ENCODE peak calls at places on chromosomes 3 and 15, in six cellular contexts. One of them, this sample, is unnamed.

GRCh38 chr15:101458908-101459578 is 30.5 kb downstream of the PCSK6 start:
- DNase-seq in MM.1S: no peak
- DNase-seq in OCI-LY7: no peak
- DNase-seq in choroid plexus epithelial cell: no peak
- DNase-seq in endothelial cell: peak; percentile 13
- DNase-seq in Calu3: no peak
- DNase-seq in this sample: no peak

GRCh38 chr15:45594322-45594721 is 7.1 kb downstream of the BLOC1S6 start:
- DNase-seq in MM.1S: no peak
- DNase-seq in OCI-LY7: no peak
- DNase-seq in choroid plexus epithelial cell: peak; percentile 19
- DNase-seq in endothelial cell: no peak
- DNase-seq in Calu3: no peak
- DNase-seq in this sample: no peak

GRCh38 chr15:59595434-59595915 is 16.1 kb upstream of the GCNT3 start:
- DNase-seq in MM.1S: no peak
- DNase-seq in OCI-LY7: no peak
- DNase-seq in choroid plexus epithelial cell: no peak
- DNase-seq in endothelial cell: no peak
- DNase-seq in Calu3: peak; percentile 74
- DNase-seq in this sample: no peak

GRCh38 chr15:44130778-44131177 is 64.3 kb downstream of the FRMD5 start:
- DNase-seq in MM.1S: peak; percentile 12
- DNase-seq in OCI-LY7: no peak
- DNase-seq in choroid plexus epithelial cell: no peak
- DNase-seq in endothelial cell: no peak
- DNase-seq in Calu3: no peak
- DNase-seq in this sample: no peak

GRCh38 chr3:108489776-108490175 is 20.6 kb downstream of the MYH15 start:
- DNase-seq in MM.1S: peak; percentile 42
- DNase-seq in OCI-LY7: peak; percentile 51
- DNase-seq in choroid plexus epithelial cell: peak; percentile 78
- DNase-seq in endothelial cell: peak; percentile 40
- DNase-seq in Calu3: peak; percentile 18
- DNase-seq in this sample: peak; percentile 38

GRCh38 chr15:79003301-79003700 is 58.5 kb upstream of the CTSH start:
- DNase-seq in MM.1S: no peak
- DNase-seq in OCI-LY7: no peak
- DNase-seq in choroid plexus epithelial cell: peak; percentile 31
- DNase-seq in endothelial cell: no peak
- DNase-seq in Calu3: no peak
- DNase-seq in this sample: no peak

GRCh38 chr3:54536450-54536849 is 391.4 kb downstream of the LRTM1 start:
- DNase-seq in MM.1S: no peak
- DNase-seq in OCI-LY7: no peak
- DNase-seq in choroid plexus epithelial cell: no peak
- DNase-seq in endothelial cell: no peak
- DNase-seq in Calu3: no peak
- DNase-seq in this sample: no peak

GRCh38 chr3:33798113-33798417 is 365 bp upstream of the PDCD6IP start:
- DNase-seq in MM.1S: no peak
- DNase-seq in OCI-LY7: no peak
- DNase-seq in choroid plexus epithelial cell: no peak
- DNase-seq in endothelial cell: no peak
- DNase-seq in Calu3: no peak
- DNase-seq in this sample: no peak

GRCh38 chr15:76994001-76994400 is 925 bp upstream of the PSTPIP1 start:
- DNase-seq in MM.1S: no peak
- DNase-seq in OCI-LY7: no peak
- DNase-seq in choroid plexus epithelial cell: no peak
- DNase-seq in endothelial cell: no peak
- DNase-seq in Calu3: peak; percentile 55
- DNase-seq in this sample: no peak

GRCh38 chr3:38476157-38476756 is 19.9 kb upstream of the EXOG start:
- DNase-seq in MM.1S: no peak
- DNase-seq in OCI-LY7: no peak
- DNase-seq in choroid plexus epithelial cell: no peak
- DNase-seq in endothelial cell: no peak
- DNase-seq in Calu3: no peak
- DNase-seq in this sample: no peak

GRCh38 chr15:67067930-67068542 is 2.6 kb downstream of the SMAD3 start:
- DNase-seq in MM.1S: peak; percentile 50
- DNase-seq in OCI-LY7: no peak
- DNase-seq in choroid plexus epithelial cell: peak; percentile 76
- DNase-seq in endothelial cell: no peak
- DNase-seq in Calu3: no peak
- DNase-seq in this sample: peak; percentile 42

GRCh38 chr3:33211444-33211843 is 7.2 kb downstream of the SUSD5 start:
- DNase-seq in MM.1S: no peak
- DNase-seq in OCI-LY7: no peak
- DNase-seq in choroid plexus epithelial cell: peak; percentile 89
- DNase-seq in endothelial cell: no peak
- DNase-seq in Calu3: peak; percentile 7
- DNase-seq in this sample: no peak

GRCh38 chr3:125401402-125401801 is 26.3 kb upstream of the ZNF148 start:
- DNase-seq in MM.1S: no peak
- DNase-seq in OCI-LY7: no peak
- DNase-seq in choroid plexus epithelial cell: peak; percentile 41
- DNase-seq in endothelial cell: no peak
- DNase-seq in Calu3: no peak
- DNase-seq in this sample: no peak

GRCh38 chr3:14172480-14172879 is 5.9 kb downstream of the XPC start:
- DNase-seq in MM.1S: no peak
- DNase-seq in OCI-LY7: no peak
- DNase-seq in choroid plexus epithelial cell: no peak
- DNase-seq in endothelial cell: no peak
- DNase-seq in Calu3: no peak
- DNase-seq in this sample: no peak

GRCh38 chr15:90836296-90836871 is 32.0 kb upstream of the FURIN start:
- DNase-seq in MM.1S: no peak
- DNase-seq in OCI-LY7: no peak
- DNase-seq in choroid plexus epithelial cell: peak; percentile 67
- DNase-seq in endothelial cell: no peak
- DNase-seq in Calu3: no peak
- DNase-seq in this sample: no peak

GRCh38 chr3:64666171-64666581 is 21.6 kb downstream of the ADAMTS9 start:
- DNase-seq in MM.1S: no peak
- DNase-seq in OCI-LY7: no peak
- DNase-seq in choroid plexus epithelial cell: peak; percentile 60
- DNase-seq in endothelial cell: no peak
- DNase-seq in Calu3: peak; percentile 67
- DNase-seq in this sample: no peak

DNA sequence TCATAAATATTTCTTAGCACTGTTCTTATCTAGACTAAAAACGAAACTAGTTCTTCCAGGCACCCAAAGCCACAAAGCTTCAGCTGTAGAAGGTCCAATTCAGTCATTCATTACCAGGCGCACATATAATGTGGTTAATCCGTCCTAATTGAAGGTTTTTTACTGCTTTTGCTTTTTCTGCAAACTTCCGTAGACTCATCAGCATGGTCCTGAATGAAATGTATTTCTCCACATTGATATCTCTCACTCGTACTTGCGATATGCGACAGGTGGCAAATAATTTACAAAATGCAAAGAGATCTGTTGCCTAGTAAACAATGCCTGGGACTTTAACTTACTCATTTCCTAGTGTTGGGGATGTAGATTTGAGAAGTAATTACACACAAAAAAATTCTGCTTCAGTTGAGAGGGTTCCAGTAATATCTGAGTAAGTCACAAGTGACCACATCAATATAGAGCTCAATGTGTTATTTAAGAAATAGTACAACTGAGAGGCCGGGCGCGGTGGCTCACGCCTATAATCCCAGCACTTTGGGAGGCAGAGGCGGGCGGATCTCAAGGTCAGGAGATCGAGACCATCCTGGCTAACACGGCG is 75.0 kb upstream of the MBNL1 start:
- DNase-seq in MM.1S: peak; percentile 78
- DNase-seq in OCI-LY7: peak; percentile 32
- DNase-seq in choroid plexus epithelial cell: no peak
- DNase-seq in endothelial cell: no peak
- DNase-seq in Calu3: peak; percentile 9
- DNase-seq in this sample: no peak
- TF ChIP-seq CTCF in MM.1S: no peak
- TF ChIP-seq CTCF in OCI-LY7: no peak
- TF ChIP-seq CTCF in choroid plexus epithelial cell: no peak
- TF ChIP-seq CTCF in endothelial cell: no peak
- TF ChIP-seq CTCF in Calu3: no peak
- TF ChIP-seq CTCF in this sample: no peak

GRCh38 chr3:171615281-171615680 is 155.1 kb upstream of the TNIK start:
- DNase-seq in MM.1S: no peak
- DNase-seq in OCI-LY7: no peak
- DNase-seq in choroid plexus epithelial cell: no peak
- DNase-seq in endothelial cell: no peak
- DNase-seq in Calu3: no peak
- DNase-seq in this sample: no peak

GRCh38 chr3:171616798-171617197 is 156.6 kb upstream of the TNIK start:
- DNase-seq in MM.1S: no peak
- DNase-seq in OCI-LY7: no peak
- DNase-seq in choroid plexus epithelial cell: no peak
- DNase-seq in endothelial cell: no peak
- DNase-seq in Calu3: no peak
- DNase-seq in this sample: no peak

GRCh38 chr3:171615742-171616141 is 155.5 kb upstream of the TNIK start:
- DNase-seq in MM.1S: no peak
- DNase-seq in OCI-LY7: no peak
- DNase-seq in choroid plexus epithelial cell: peak; percentile 63
- DNase-seq in endothelial cell: no peak
- DNase-seq in Calu3: no peak
- DNase-seq in this sample: no peak

DNA sequence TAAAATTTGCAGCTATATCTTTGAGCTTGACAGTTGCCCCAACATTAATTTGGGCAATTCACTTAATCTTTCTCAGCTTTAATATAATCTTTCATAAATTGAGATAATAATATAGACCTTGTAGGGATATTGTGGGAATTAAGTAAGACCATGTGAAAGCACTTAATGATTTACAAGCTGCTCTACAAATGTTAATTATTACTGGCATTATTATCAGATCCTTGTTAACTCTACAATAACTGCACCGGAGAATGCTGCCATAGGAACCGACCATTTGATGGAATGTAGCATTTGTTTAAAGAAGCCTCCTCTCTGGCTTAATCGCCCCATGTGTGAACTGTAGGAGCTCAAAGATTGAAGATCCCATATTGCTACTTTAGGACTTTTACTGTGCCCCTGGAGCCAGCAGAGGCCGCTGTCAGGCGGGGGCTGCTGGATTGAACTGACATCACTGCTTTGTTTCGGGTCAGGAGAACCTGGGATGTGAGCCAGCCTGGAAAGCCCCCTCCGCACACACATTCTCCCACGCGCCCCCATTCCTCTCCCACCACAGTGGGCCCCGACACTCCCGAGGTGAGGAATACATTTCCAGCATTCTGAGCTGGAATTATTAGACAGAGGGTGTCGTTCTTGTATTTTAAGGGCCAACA is 154.2 kb upstream of the TNIK start:
- DNase-seq in MM.1S: peak; percentile 22
- DNase-seq in OCI-LY7: no peak
- DNase-seq in choroid plexus epithelial cell: peak; percentile 65
- DNase-seq in endothelial cell: peak; percentile 63
- DNase-seq in Calu3: peak; percentile 68
- DNase-seq in this sample: peak; percentile 12
- TF ChIP-seq CTCF in MM.1S: peak; percentile 59
- TF ChIP-seq CTCF in OCI-LY7: peak; percentile 69
- TF ChIP-seq CTCF in choroid plexus epithelial cell: peak; percentile 86
- TF ChIP-seq CTCF in endothelial cell: peak; percentile 50
- TF ChIP-seq CTCF in Calu3: peak; percentile 93
- TF ChIP-seq CTCF in this sample: peak; percentile 49

DNA sequence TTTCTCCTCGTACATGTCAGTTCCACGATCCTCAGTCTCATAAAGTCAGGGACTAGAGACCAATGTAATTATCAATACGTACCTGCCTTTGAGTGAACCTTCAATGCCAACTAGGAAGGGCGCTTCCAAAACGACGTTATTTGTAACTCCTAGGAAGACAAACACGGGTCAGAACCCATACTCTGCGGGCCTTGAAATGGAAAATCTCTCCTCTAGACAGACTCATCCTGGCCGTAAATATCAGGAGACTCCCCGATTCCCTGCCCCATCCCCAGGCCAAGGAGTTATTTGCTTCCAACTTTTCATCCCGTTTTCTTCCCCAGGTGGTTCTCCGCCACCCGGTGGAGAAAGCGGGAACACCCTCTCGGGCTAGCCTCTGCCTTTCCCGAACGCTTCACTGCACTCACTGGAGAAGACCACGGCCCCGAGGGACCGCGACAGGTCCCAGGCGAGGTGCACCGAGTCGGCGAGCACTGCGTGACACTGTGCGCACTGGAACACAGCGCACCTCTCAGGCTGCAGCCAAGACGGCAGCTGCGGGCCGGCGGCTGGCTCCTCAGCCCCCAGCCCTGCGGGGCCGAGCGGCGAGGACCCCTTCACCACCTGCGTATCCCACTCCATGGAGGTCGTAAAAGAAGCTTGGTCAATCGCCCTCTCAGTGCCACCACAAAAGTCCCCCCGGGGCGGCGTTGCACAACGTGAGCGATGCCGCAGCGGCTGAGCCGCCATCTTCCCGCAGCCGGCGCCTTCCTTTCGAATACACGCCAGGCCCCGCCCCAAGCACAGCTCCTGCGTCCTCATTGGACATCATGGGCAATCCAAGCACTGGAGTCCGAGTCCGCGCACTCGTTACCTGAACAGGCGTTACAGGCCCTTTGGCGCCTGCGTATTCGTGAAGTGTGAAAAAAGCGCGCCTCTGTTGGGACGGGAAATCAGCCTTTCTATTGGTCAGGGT is at the start of gene OIP5:
- DNase-seq in MM.1S: peak; percentile 100
- DNase-seq in OCI-LY7: peak; percentile 100
- DNase-seq in choroid plexus epithelial cell: peak; percentile 100
- DNase-seq in endothelial cell: peak; percentile 93
- DNase-seq in Calu3: peak; percentile 90
- DNase-seq in this sample: peak; percentile 99
- TF ChIP-seq CTCF in MM.1S: peak; percentile 56
- TF ChIP-seq CTCF in OCI-LY7: peak; percentile 68
- TF ChIP-seq CTCF in choroid plexus epithelial cell: peak; percentile 82
- TF ChIP-seq CTCF in endothelial cell: peak; percentile 65
- TF ChIP-seq CTCF in Calu3: no peak
- TF ChIP-seq CTCF in this sample: peak; percentile 53

DNA sequence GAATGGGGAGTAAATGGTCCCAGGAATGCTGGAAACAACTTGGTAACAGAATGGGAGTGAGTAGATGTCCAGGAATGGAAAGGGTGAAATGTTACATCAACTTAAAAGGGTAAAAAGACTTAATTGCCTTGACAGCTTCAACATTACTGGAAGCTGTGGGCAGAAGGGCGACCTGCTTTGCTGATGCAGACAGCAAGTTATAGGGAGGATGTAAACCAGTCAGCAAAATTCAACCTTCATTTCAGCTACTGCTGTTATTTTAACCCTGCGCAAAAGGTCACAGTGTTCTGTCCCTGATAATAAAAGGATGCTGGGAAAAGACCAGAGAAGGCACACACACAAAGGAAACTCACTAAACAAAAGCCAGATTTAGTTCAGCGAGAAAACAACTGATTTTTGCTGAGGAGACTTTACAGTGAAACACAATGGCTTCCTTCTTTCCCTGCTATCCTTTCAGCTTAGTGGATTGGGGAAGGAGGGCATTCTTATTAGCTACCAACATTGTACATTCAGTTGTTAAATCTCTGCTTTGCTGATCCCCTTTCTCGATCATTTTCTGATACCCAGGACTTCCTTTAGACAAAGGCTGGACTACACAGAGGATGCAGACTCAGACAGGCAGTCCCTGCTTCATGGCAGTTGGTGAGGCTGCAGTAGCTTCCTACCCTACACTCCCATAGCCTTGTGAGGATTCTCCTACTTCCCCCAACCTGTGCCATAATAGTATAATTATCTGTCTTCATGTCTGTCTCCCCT is 62.0 kb downstream of the P3H2 start:
- DNase-seq in MM.1S: no peak
- DNase-seq in OCI-LY7: no peak
- DNase-seq in choroid plexus epithelial cell: peak; percentile 88
- DNase-seq in endothelial cell: no peak
- DNase-seq in Calu3: no peak
- DNase-seq in this sample: no peak
- TF ChIP-seq CTCF in MM.1S: no peak
- TF ChIP-seq CTCF in OCI-LY7: no peak
- TF ChIP-seq CTCF in choroid plexus epithelial cell: no peak
- TF ChIP-seq CTCF in endothelial cell: no peak
- TF ChIP-seq CTCF in Calu3: no peak
- TF ChIP-seq CTCF in this sample: no peak